ENCODE peak calls at places on chromosomes 12 and 14, in ten cellular contexts. X is ovary, O is K562, U is HepG2, P is transverse colon, E is A549, S is upper lobe of left lung, R is esophagus muscularis mucosa, T is SK-N-SH, A is H1. D is an unnamed sample.

GRCh38 chr14:75406102-75406501 is 21.7 kb upstream of the JDP2 start:
- DNase-seq in X (no peak), O (no peak), U (no peak), P (no peak), E (no peak), S (no peak), R (no peak), T (no peak), A (no peak), D (no peak)

GRCh38 chr12:109115758-109116610 is at the start of gene ACACB:
- DNase-seq in X (peak; percentile 43), O (no peak), U (peak; percentile 94), P (peak; percentile 78), E (no peak), S (peak; percentile 63), R (no peak), T (peak; percentile 62), A (no peak), D (peak; percentile 59)

GRCh38 chr14:58626441-58626840 is 11.3 kb upstream of the DACT1 start:
- DNase-seq in X (no peak), O (no peak), U (no peak), P (no peak), E (no peak), S (no peak), R (no peak), T (no peak), A (no peak), D (no peak)

GRCh38 chr14:69471916-69472315 is 12.6 kb upstream of the PLEKHD1 start:
- DNase-seq in X (no peak), O (no peak), U (no peak), P (no peak), E (no peak), S (no peak), R (no peak), T (no peak), A (no peak), D (no peak)

GRCh38 chr12:124399622-124400021 is 104.7 kb downstream of the RFLNA start:
- DNase-seq in X (peak; percentile 63), O (peak; percentile 69), U (peak; percentile 18), P (peak; percentile 42), E (peak; percentile 33), S (no peak), R (no peak), T (peak; percentile 82), A (no peak), D (no peak)

GRCh38 chr14:67636361-67636919 is 16.7 kb downstream of the ARG2 start:
- DNase-seq in X (no peak), O (peak; percentile 69), U (no peak), P (no peak), E (no peak), S (no peak), R (no peak), T (no peak), A (no peak), D (no peak)

GRCh38 chr12:85784096-85784720 is 52.0 kb downstream of the RASSF9 start:
- DNase-seq in X (no peak), O (no peak), U (no peak), P (no peak), E (no peak), S (no peak), R (no peak), T (no peak), A (no peak), D (no peak)

GRCh38 chr12:44246481-44247105 is 410.7 kb downstream of the TMEM117 start:
- DNase-seq in X (no peak), O (no peak), U (no peak), P (no peak), E (no peak), S (no peak), R (no peak), T (no peak), A (no peak), D (no peak)

GRCh38 chr14:60166144-60166543 is 946 bp upstream of the DHRS7 start:
- DNase-seq in X (no peak), O (no peak), U (no peak), P (no peak), E (no peak), S (no peak), R (no peak), T (no peak), A (no peak), D (no peak)

GRCh38 chr14:60165547-60165876 is 314 bp upstream of the DHRS7 start:
- DNase-seq in X (no peak), O (no peak), U (no peak), P (no peak), E (no peak), S (no peak), R (no peak), T (no peak), A (no peak), D (no peak)

GRCh38 chr14:60164404-60164716 is 838 bp downstream of the DHRS7 start:
- DNase-seq in X (no peak), O (no peak), U (peak; percentile 57), P (no peak), E (no peak), S (no peak), R (no peak), T (no peak), A (no peak), D (no peak)

GRCh38 chr14:60163741-60164140 is 1.5 kb downstream of the DHRS7 start:
- DNase-seq in X (no peak), O (no peak), U (no peak), P (no peak), E (no peak), S (no peak), R (no peak), T (no peak), A (no peak), D (no peak)

DNA sequence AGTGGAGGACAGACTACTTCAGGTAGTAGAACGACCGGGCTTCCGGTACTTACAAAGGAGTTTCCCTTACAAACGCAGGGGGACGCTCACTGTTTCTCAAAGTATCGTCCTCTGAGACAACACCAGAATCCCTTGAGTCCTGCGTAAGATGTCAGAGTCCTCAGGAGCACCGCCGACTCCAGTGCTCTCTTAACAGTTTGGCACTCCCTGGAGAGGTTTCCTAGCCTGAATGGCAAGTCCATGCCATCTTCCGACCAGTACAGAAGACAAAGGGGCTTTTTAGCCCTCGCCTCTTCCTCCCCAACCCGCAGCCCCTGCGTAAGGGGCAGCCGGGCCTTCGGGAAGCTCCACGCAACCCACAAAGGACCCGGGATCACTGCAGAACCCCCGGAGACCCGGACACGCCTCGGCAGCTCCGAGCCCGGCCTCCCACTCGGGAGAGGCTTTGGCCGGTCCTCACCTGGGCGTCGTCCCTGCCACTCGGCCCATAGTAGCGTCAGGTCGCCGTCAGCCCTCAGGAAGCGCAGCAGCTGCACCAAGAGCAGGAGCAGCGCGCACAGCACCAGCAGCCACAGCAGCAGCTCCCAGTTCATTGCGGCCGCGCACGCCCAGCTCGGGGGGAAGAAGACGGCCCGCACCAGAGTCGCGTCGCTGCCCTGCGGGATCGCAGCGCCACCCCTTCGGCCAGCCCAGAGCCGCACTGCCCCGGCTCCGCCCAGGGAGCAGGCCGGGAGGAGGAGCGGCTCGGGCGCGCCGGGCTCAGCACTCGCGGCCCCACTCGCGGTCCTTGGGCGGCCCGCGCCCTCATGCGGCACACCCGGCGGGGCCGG is at the start of gene DHRS7:
- DNase-seq in X (peak; percentile 79), O (peak; percentile 83), U (peak; percentile 62), P (peak; percentile 86), E (peak; percentile 82), S (peak; percentile 94), R (peak; percentile 94), T (peak; percentile 94), A (peak; percentile 21), D (peak; percentile 65)
- TF ChIP-seq CTCF in X (peak; percentile 28), O (peak; percentile 41), U (peak; percentile 79), P (peak; percentile 56), E (peak; percentile 81), S (peak; percentile 37), R (peak; percentile 62), T (peak; percentile 28), A (peak; percentile 16), D (peak; percentile 72)

GRCh38 chr14:60153996-60154395 is 11.2 kb downstream of the DHRS7 start:
- DNase-seq in X (no peak), O (no peak), U (no peak), P (no peak), E (no peak), S (peak; percentile 31), R (no peak), T (no peak), A (no peak), D (no peak)
- H3K4me1 ChIP-seq in X (peaks cover 1% of the 10 kb centered on the region), O (no peaks in the 10 kb centered on the region), U (no peaks in the 10 kb centered on the region), P (no peaks in the 10 kb centered on the region), E (peaks cover 17% of the 10 kb centered on the region), S (peaks cover 8% of the 10 kb centered on the region), R (peaks cover 25% of the 10 kb centered on the region), T (peaks cover 17% of the 10 kb centered on the region), A (peaks cover 2% of the 10 kb centered on the region), D (peaks cover 11% of the 10 kb centered on the region)

DNA sequence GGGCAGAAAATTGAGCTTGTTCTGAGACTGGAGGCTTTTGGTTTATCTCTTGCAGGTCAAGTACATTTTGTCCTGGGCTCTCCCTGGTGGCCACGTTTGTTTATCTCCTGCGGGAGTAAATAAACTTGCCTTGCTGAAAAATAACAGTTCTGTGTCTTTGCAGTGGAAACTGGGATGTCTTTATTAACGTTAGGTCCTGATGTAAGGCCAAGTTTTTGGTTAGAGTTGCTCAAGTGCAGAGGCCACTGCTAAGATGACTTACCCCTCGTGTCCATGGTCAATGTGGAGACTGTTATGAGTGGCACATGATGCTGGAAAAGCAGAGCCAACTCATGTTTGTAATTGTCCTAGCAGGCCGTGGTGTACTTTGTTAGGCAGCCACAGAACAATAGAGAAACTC is 3.8 kb downstream of the PTPN11 start:
- DNase-seq in X (no peak), O (no peak), U (no peak), P (no peak), E (no peak), S (no peak), R (no peak), T (no peak), A (no peak), D (peak; percentile 69)
- TF ChIP-seq EP300 in X (no peak), O (no peak), U (no peak), P (no peak), E (no peak), S (no peak), R (no peak), T (no peak), A (no peak), D (no peak)

GRCh38 chr12:74415633-74416032 is 122.0 kb upstream of the ATXN7L3B start:
- DNase-seq in X (no peak), O (peak; percentile 29), U (peak; percentile 48), P (no peak), E (peak; percentile 62), S (no peak), R (no peak), T (peak; percentile 10), A (no peak), D (no peak)

GRCh38 chr12:74418573-74418972 is 119.1 kb upstream of the ATXN7L3B start:
- DNase-seq in X (no peak), O (no peak), U (no peak), P (no peak), E (no peak), S (no peak), R (no peak), T (no peak), A (no peak), D (no peak)

GRCh38 chr12:74408601-74409166 is 129.0 kb upstream of the ATXN7L3B start:
- DNase-seq in X (no peak), O (no peak), U (no peak), P (no peak), E (no peak), S (no peak), R (no peak), T (no peak), A (no peak), D (no peak)

DNA sequence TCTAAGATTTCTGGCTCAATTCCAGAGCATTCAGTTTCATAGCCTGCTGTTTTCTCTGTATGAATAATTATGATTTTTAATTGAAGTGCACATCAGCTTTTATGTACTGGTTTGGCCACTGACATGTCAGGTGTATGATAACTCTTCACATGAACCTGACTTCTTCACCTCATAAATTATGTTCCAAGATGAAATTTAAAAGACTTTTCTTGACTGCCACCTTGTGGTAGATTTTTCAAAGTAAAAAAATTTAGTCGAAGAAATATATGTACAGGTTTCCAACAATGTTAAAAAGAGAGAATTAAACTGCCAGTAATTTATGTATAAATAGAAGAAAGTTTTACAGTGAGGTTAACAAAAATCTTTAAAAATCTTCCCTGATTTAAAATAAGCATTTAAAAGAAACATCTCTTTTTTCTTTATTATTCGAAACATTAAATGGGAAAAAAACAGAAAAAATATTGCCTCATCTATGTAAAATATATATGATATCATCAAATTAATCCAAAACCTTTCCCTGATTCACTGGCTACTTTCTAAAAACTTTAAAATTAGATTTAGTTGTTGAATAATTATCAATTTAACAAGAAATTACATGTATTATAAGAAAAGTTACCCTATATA is 124.9 kb upstream of the ATXN7L3B start:
- DNase-seq in X (no peak), O (peak; percentile 6), U (peak; percentile 10), P (no peak), E (peak; percentile 39), S (no peak), R (no peak), T (no peak), A (no peak), D (no peak)
- TF ChIP-seq CTCF in X (no peak), O (peak; percentile 15), U (no peak), P (peak; percentile 38), E (peak; percentile 71), S (no peak), R (peak; percentile 25), T (peak; percentile 70), A (no peak), D (peak; percentile 13)

D was measured in tibial nerve.